ENCODE peak calls at places on chromosomes 12 and 14, in four cellular contexts. One of them, this sample, is unnamed.

GRCh38 chr12:42846782-42847181 is 257.2 kb upstream of the PRICKLE1 start:
- DNase-seq in A549: no peak
- DNase-seq in HepG2: no peak
- DNase-seq in GM23338: no peak
- DNase-seq in this sample: no peak

GRCh38 chr12:130933269-130933995 is 20.3 kb upstream of the ADGRD1 start:
- DNase-seq in A549: no peak
- DNase-seq in HepG2: no peak
- DNase-seq in GM23338: no peak
- DNase-seq in this sample: no peak

GRCh38 chr12:132109741-132110140 is 34.4 kb downstream of the DDX51 start:
- DNase-seq in A549: no peak
- DNase-seq in HepG2: no peak
- DNase-seq in GM23338: no peak
- DNase-seq in this sample: no peak

GRCh38 chr14:94375552-94376107 is 12.8 kb downstream of the SERPINA1 start:
- DNase-seq in A549: no peak
- DNase-seq in HepG2: no peak
- DNase-seq in GM23338: no peak
- DNase-seq in this sample: no peak

GRCh38 chr12:57909056-57909455 is 32.3 kb upstream of the ATP23 start:
- DNase-seq in A549: no peak
- DNase-seq in HepG2: no peak
- DNase-seq in GM23338: no peak
- DNase-seq in this sample: no peak

GRCh38 chr14:34020014-34020413 is 69.1 kb upstream of the EGLN3 start:
- DNase-seq in A549: no peak
- DNase-seq in HepG2: no peak
- DNase-seq in GM23338: no peak
- DNase-seq in this sample: no peak

GRCh38 chr12:62211510-62211909 is 48.7 kb upstream of the USP15 start:
- DNase-seq in A549: no peak
- DNase-seq in HepG2: no peak
- DNase-seq in GM23338: no peak
- DNase-seq in this sample: no peak

GRCh38 chr14:77212933-77213656 is 31.5 kb downstream of the TMEM63C start:
- DNase-seq in A549: peak
- DNase-seq in HepG2: peak
- DNase-seq in GM23338: peak
- DNase-seq in this sample: peak

GRCh38 chr14:56870336-56870735 is 60.1 kb upstream of the OTX2 start:
- DNase-seq in A549: no peak
- DNase-seq in HepG2: no peak
- DNase-seq in GM23338: no peak
- DNase-seq in this sample: no peak

GRCh38 chr12:100553851-100554404 is 19.6 kb upstream of the GAS2L3 start:
- DNase-seq in A549: no peak
- DNase-seq in HepG2: peak
- DNase-seq in GM23338: peak
- DNase-seq in this sample: no peak

GRCh38 chr12:25404955-25405354 is 148.1 kb downstream of the LMNTD1 start:
- DNase-seq in A549: no peak
- DNase-seq in HepG2: peak
- DNase-seq in GM23338: peak
- DNase-seq in this sample: peak
- TF ChIP-seq JUNB in A549: no peak
- TF ChIP-seq JUNB in HepG2: no peak
- TF ChIP-seq JUNB in GM23338: no peak
- TF ChIP-seq JUNB in this sample: no peak

GRCh38 chr12:55806982-55807381 is 10.5 kb downstream of the SARNP start:
- DNase-seq in A549: no peak
- DNase-seq in HepG2: no peak
- DNase-seq in GM23338: no peak
- DNase-seq in this sample: no peak
- TF ChIP-seq JUNB in A549: no peak
- TF ChIP-seq JUNB in HepG2: no peak
- TF ChIP-seq JUNB in GM23338: no peak
- TF ChIP-seq JUNB in this sample: no peak

DNA sequence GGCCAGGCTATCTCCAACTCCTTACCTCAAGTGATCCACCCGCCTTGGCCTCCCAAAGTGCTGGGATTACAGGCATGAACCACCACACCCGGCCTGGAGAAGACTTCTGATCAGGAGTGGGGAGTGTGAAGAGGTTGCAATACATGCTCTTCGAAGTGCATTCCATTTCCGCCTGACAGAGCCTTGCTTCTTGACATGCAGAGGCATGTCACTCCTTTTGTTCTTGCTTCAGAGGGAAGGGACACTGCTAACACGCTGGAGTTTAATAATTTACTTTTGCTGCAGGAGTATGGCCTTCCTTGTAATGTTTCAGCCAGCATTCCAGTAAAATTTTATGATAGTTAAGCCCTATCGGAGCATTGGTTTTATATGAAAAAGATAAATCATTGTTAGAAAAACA is 74.9 kb downstream of the SLC25A47 start:
- DNase-seq in A549: no peak
- DNase-seq in HepG2: peak
- DNase-seq in GM23338: no peak
- DNase-seq in this sample: no peak
- TF ChIP-seq JUNB in A549: no peak
- TF ChIP-seq JUNB in HepG2: no peak
- TF ChIP-seq JUNB in GM23338: no peak
- TF ChIP-seq JUNB in this sample: no peak

GRCh38 chr12:74903522-74903921 is 306.1 kb downstream of the KCNC2 start:
- DNase-seq in A549: no peak
- DNase-seq in HepG2: peak
- DNase-seq in GM23338: peak
- DNase-seq in this sample: no peak

GRCh38 chr12:74896186-74896585 is 313.5 kb downstream of the KCNC2 start:
- DNase-seq in A549: no peak
- DNase-seq in HepG2: no peak
- DNase-seq in GM23338: no peak
- DNase-seq in this sample: no peak

GRCh38 chr12:74899031-74899829 is 310.4 kb downstream of the KCNC2 start:
- DNase-seq in A549: no peak
- DNase-seq in HepG2: no peak
- DNase-seq in GM23338: no peak
- DNase-seq in this sample: no peak

GRCh38 chr12:74897425-74898211 is 312.0 kb downstream of the KCNC2 start:
- DNase-seq in A549: no peak
- DNase-seq in HepG2: no peak
- DNase-seq in GM23338: no peak
- DNase-seq in this sample: no peak

GRCh38 chr12:74900232-74900631 is 309.4 kb downstream of the KCNC2 start:
- DNase-seq in A549: no peak
- DNase-seq in HepG2: no peak
- DNase-seq in GM23338: no peak
- DNase-seq in this sample: no peak
- TF ChIP-seq JUNB in A549: no peak
- TF ChIP-seq JUNB in HepG2: no peak
- TF ChIP-seq JUNB in GM23338: no peak
- TF ChIP-seq JUNB in this sample: no peak

GRCh38 chr14:104657563-104658324 is 31.7 kb upstream of the INF2 start:
- DNase-seq in A549: no peak
- DNase-seq in HepG2: no peak
- DNase-seq in GM23338: no peak
- DNase-seq in this sample: no peak
- TF ChIP-seq JUNB in A549: no peak
- TF ChIP-seq JUNB in HepG2: no peak
- TF ChIP-seq JUNB in GM23338: no peak
- TF ChIP-seq JUNB in this sample: no peak

GRCh38 chr14:89373185-89373584 is 43.8 kb downstream of the FOXN3 start:
- DNase-seq in A549: no peak
- DNase-seq in HepG2: no peak
- DNase-seq in GM23338: no peak
- DNase-seq in this sample: no peak
- TF ChIP-seq JUNB in A549: no peak
- TF ChIP-seq JUNB in HepG2: no peak
- TF ChIP-seq JUNB in GM23338: no peak
- TF ChIP-seq JUNB in this sample: no peak

GRCh38 chr12:31105668-31106067 is 32.0 kb downstream of the DDX11 start:
- DNase-seq in A549: no peak
- DNase-seq in HepG2: no peak
- DNase-seq in GM23338: no peak
- DNase-seq in this sample: no peak

GRCh38 chr12:31106101-31106803 is 32.6 kb downstream of the DDX11 start:
- DNase-seq in A549: no peak
- DNase-seq in HepG2: no peak
- DNase-seq in GM23338: no peak
- DNase-seq in this sample: no peak
- TF ChIP-seq JUNB in A549: no peak
- TF ChIP-seq JUNB in HepG2: no peak
- TF ChIP-seq JUNB in GM23338: no peak
- TF ChIP-seq JUNB in this sample: no peak

GRCh38 chr12:54129028-54129903 is 59.5 kb downstream of the SMUG1 start:
- DNase-seq in A549: no peak
- DNase-seq in HepG2: no peak
- DNase-seq in GM23338: no peak
- DNase-seq in this sample: no peak

GRCh38 chr12:54126696-54127537 is 61.9 kb downstream of the SMUG1 start:
- DNase-seq in A549: peak
- DNase-seq in HepG2: no peak
- DNase-seq in GM23338: peak
- DNase-seq in this sample: no peak

GRCh38 chr12:54127538-54128259 is 61.1 kb downstream of the SMUG1 start:
- DNase-seq in A549: no peak
- DNase-seq in HepG2: no peak
- DNase-seq in GM23338: no peak
- DNase-seq in this sample: no peak

GRCh38 chr12:54128466-54128865 is 60.3 kb downstream of the SMUG1 start:
- DNase-seq in A549: no peak
- DNase-seq in HepG2: no peak
- DNase-seq in GM23338: no peak
- DNase-seq in this sample: peak

DNA sequence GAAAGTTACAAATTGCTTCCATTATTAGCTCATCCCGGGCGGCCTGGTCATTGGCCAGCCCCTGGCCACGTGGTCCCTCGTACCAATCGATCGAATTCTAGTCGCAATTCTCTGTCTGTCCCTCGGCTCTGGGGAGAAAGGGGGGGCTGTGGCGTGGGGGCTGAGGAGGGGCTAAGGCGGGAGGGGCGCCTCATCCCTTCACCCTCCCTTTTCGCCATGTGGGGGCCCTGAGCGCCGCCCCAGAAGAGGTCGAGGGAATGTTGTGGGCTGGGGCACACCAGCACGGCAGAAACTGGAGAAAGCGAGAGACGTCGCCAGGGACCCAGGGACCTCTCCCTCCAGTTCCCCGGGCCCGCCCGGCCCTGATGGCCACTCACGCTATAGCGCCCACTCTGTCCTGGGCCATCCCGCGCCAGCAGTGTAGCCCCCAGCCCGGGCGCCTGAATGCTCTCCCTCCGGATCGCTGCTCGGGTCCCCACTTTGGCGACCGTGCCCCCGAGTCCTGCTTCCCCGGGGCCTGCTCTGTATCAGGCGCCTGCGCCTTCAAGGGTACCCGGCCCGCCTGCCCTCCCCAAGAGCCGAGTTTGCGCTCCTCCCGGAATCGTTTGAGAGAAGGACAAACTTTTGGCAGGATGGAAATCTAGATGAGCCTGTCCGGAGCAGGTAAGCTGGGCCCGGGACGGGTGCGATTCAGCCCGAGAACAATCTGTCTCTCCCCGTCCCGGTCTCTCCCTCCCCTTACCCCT is 62.7 kb downstream of the SMUG1 start:
- DNase-seq in A549: no peak
- DNase-seq in HepG2: no peak
- DNase-seq in GM23338: peak
- DNase-seq in this sample: no peak
- TF ChIP-seq JUNB in A549: no peak
- TF ChIP-seq JUNB in HepG2: no peak
- TF ChIP-seq JUNB in GM23338: peak
- TF ChIP-seq JUNB in this sample: no peak

GRCh38 chr14:96649327-96649601 is 147.1 kb downstream of the PAPOLA start:
- DNase-seq in A549: no peak
- DNase-seq in HepG2: no peak
- DNase-seq in GM23338: no peak
- DNase-seq in this sample: no peak

GRCh38 chr14:96648506-96649326 is 146.5 kb downstream of the PAPOLA start:
- DNase-seq in A549: no peak
- DNase-seq in HepG2: no peak
- DNase-seq in GM23338: no peak
- DNase-seq in this sample: no peak

GRCh38 chr14:96653597-96653996 is 143.6 kb upstream of the VRK1 start:
- DNase-seq in A549: no peak
- DNase-seq in HepG2: no peak
- DNase-seq in GM23338: no peak
- DNase-seq in this sample: no peak
- TF ChIP-seq JUNB in A549: no peak
- TF ChIP-seq JUNB in HepG2: no peak
- TF ChIP-seq JUNB in GM23338: no peak
- TF ChIP-seq JUNB in this sample: no peak

DNA sequence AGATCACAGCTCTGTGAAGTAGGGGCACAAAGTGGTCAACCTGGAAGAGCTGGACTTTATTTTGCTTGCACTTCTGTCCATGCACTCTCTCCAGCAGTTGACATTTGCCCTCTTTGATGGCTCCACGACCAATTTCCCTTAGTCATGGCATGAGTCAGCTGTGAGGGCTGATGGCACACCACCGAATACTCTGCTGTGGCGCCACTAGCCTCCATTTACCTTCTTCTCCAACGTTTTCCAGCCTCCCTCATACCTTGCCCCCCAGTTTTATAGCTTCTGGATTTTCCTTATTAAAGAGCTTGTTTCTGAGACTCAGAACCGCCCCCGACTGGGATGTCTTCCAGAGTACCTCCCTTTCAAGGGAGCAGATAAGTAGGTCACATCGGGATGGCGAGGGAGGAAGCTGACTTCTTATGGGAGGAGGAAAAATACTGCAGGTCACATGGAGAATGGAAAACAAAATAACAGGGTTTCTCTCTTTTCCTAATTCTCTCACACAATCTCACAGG is 17.6 kb downstream of the NINJ2 start:
- DNase-seq in A549: no peak
- DNase-seq in HepG2: peak
- DNase-seq in GM23338: no peak
- DNase-seq in this sample: peak
- TF ChIP-seq JUNB in A549: no peak
- TF ChIP-seq JUNB in HepG2: no peak
- TF ChIP-seq JUNB in GM23338: no peak
- TF ChIP-seq JUNB in this sample: peak

This sample was measured in K562.